ENCODE peak calls at places on chromosomes 16 and 17, in seven cellular contexts. C is thoracic aorta, G is mucosa of descending colon, D is GM12865, H is fibroblast of pulmonary artery, V is A549, E is Panc1. M is an unnamed sample.

GRCh38 chr16:10942352-10943297 is at the start of gene DEXI:
- DNase-seq in C (peak), G (peak), D (peak), H (peak), V (peak), E (peak), M (peak)

GRCh38 chr17:66724581-66725341 is 110.2 kb upstream of the CACNG5 start:
- DNase-seq in C (no peak), G (peak), D (no peak), H (peak), V (no peak), E (no peak), M (no peak)

GRCh38 chr16:58487566-58488351 is 12.2 kb upstream of the NDRG4 start:
- DNase-seq in C (no peak), G (peak), D (peak), H (peak), V (peak), E (no peak), M (peak)

GRCh38 chr16:13453325-13453724 is 466.6 kb upstream of the ERCC4 start:
- DNase-seq in C (no peak), G (no peak), D (peak), H (peak), V (no peak), E (no peak), M (no peak)

GRCh38 chr16:72109300-72109699 is 15.7 kb downstream of the DHX38 start:
- DNase-seq in C (no peak), G (no peak), D (no peak), H (no peak), V (no peak), E (no peak), M (no peak)

GRCh38 chr17:55456307-55457240 is 34.9 kb upstream of the MMD start:
- DNase-seq in C (no peak), G (no peak), D (no peak), H (no peak), V (no peak), E (no peak), M (no peak)

GRCh38 chr17:59001158-59001814 is 105.4 kb downstream of the TRIM37 start:
- DNase-seq in C (no peak), G (no peak), D (peak), H (peak), V (no peak), E (no peak), M (no peak)

GRCh38 chr17:3157218-3157617 is 29.9 kb upstream of the OR1G1 start:
- DNase-seq in C (no peak), G (no peak), D (no peak), H (no peak), V (no peak), E (no peak), M (no peak)

GRCh38 chr17:39208893-39209292 is 8.8 kb downstream of the RPL19 start:
- DNase-seq in C (no peak), G (peak), D (peak), H (no peak), V (no peak), E (no peak), M (no peak)

GRCh38 chr17:66967867-66968543 is 3.5 kb downstream of the CACNG4 start:
- DNase-seq in C (no peak), G (no peak), D (no peak), H (no peak), V (no peak), E (no peak), M (no peak)

GRCh38 chr17:33049781-33050414 is 58.3 kb downstream of the SPACA3 start:
- DNase-seq in C (no peak), G (peak), D (peak), H (peak), V (peak), E (peak), M (peak)

GRCh38 chr16:6558133-6558532 is 774.5 kb upstream of the RBFOX1 start:
- DNase-seq in C (no peak), G (no peak), D (no peak), H (no peak), V (no peak), E (no peak), M (no peak)

GRCh38 chr17:77942111-77942988 is 16.2 kb upstream of the TNRC6C start:
- DNase-seq in C (no peak), G (no peak), D (no peak), H (no peak), V (no peak), E (no peak), M (no peak)

GRCh38 chr17:58706351-58707140 is 14.1 kb downstream of the RAD51C start:
- DNase-seq in C (no peak), G (no peak), D (peak), H (no peak), V (no peak), E (no peak), M (no peak)

GRCh38 chr17:43778337-43779144 is at the start of gene DUSP3:
- DNase-seq in C (peak), G (peak), D (peak), H (peak), V (peak), E (no peak), M (peak)

GRCh38 chr17:19812407-19812806 is 55.3 kb downstream of the ULK2 start:
- DNase-seq in C (no peak), G (no peak), D (no peak), H (peak), V (no peak), E (no peak), M (no peak)

GRCh38 chr16:54928421-54929089 is 2.1 kb upstream of the IRX5 start:
- DNase-seq in C (no peak), G (peak), D (peak), H (no peak), V (peak), E (no peak), M (no peak)

GRCh38 chr17:44005865-44006580 is 1.6 kb downstream of the NAGS start:
- DNase-seq in C (no peak), G (peak), D (no peak), H (no peak), V (no peak), E (no peak), M (no peak)

GRCh38 chr16:66889622-66890021 is 9.3 kb downstream of the PDP2 start:
- DNase-seq in C (no peak), G (no peak), D (no peak), H (no peak), V (no peak), E (no peak), M (no peak)

GRCh38 chr17:75933836-75934235 is 7.0 kb downstream of the FBF1 start:
- DNase-seq in C (no peak), G (no peak), D (no peak), H (no peak), V (no peak), E (no peak), M (no peak)

GRCh38 chr16:53743149-53743566 is 39.2 kb downstream of the FTO start:
- DNase-seq in C (no peak), G (no peak), D (peak), H (peak), V (no peak), E (no peak), M (no peak)

DNA sequence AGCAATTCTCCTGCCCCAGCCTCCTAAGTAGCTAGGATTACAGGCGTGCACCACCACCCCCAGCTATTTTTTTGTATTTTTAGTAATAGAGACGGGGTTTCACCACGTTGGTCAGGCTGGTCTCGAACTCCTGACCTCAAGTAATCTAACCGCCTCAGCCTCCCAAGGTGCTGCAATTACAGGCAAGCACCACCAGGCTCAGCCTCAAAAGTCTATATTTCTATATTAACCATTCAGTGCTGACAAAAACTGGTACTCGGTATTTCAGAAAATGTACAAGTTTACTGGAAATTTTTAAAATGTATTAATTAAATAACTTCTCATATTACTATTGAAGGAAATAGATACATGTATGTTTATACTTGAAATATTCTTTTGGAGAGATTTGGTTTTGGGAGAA is 1.4 kb upstream of the HEXD start:
- DNase-seq in C (no peak), G (no peak), D (no peak), H (no peak), V (no peak), E (no peak), M (no peak)
- TF ChIP-seq CTCF in C (no peak), G (no peak), D (peak), H (peak), V (no peak), E (no peak), M (no peak)

DNA sequence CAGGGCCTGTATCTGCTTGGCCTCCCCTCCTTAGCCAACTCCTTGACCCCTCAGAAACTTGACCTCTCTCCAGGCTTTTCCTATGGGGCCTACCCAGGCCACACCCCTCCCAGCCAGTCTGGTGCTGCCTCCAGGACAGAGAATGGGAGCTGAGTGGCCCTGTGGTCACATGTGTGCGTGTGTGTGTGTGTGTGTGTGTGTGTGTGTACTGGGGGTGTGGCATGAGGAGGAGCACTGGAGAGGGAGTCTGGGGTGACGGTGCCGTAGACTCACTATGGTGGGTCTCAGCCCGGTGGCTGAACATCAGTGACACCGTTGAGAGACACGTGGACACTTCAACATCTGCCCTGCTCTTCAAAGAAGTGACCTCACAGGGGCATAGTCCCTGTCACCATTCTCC is 180.4 kb downstream of the ENGASE start:
- DNase-seq in C (no peak), G (no peak), D (no peak), H (no peak), V (no peak), E (no peak), M (no peak)
- TF ChIP-seq CTCF in C (no peak), G (no peak), D (no peak), H (no peak), V (no peak), E (no peak), M (no peak)

DNA sequence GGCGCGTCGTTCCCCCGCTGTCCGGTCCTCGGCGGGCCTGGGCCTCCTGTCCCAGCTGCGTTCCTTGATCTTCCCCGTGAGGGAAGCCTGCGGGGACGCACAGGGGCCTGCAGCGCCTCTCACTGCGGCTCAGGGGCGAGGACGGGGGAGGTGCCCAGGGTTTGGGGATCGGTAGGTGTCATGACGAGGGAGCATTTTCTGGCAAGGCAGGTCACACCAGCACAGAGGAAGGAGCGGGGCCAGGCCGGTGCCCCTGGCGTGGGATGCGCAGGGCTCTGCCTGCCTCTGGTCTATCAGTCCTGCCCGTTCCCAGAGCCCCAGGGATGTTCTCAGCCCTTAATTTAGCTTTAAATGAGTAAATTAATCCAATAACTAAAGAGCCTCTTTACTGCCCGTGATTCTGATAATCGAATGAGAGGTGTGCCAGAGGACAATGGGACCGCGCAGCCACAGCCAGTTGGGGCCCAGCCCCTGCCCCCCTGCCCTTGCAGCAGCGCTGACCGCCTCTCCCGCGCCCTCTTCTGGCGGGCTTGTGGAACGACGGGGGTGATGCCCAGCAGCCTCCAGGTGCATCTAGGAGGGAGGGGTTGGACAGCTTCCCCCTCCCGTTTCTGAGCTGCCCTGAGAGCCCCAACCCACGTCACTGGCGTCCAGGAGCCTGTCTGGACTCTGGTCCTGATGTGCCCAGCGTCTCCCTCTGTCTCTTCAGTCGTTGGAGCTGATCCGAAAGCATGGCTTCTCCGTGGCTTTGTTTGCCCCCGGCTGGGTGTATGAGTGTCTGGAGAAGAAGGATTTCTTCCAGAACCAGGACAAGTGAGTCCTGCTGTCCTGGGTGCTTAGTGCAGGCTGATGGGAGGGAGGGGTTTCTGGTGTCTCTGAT is 7.9 kb downstream of the ENGASE start:
- DNase-seq in C (no peak), G (peak), D (peak), H (peak), V (peak), E (no peak), M (no peak)
- TF ChIP-seq CTCF in C (peak), G (peak), D (peak), H (peak), V (peak), E (peak), M (peak)

DNA sequence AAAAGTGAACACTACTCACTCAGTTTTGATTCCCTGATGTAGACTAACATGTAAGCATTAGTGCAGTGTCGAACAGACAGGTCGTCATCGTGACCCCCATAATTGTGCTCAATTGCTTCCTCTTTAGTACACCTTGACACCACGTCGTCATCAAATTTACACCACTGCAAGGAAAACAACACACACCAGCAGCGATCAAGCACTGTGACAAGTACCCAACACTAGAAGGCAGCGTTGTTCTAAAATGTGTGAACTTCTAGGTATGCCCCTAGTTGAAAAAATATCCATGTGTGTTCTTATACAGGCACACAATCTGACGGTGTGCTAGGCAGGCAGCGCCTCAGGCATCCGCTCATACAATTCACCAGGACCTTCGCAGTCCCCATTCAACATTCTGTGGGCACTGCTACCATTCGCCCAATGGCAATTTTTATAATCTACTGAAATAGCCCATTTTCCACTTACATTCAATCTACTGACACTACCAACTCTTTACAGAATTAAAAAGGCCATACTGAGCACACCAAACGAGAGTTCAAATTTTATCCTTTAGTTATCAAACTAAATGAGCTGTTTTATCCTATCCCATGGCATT is 23.1 kb downstream of the LITAFD start:
- DNase-seq in C (no peak), G (no peak), D (peak), H (peak), V (peak), E (peak), M (no peak)
- TF ChIP-seq CTCF in C (no peak), G (no peak), D (peak), H (peak), V (peak), E (peak), M (no peak)

GRCh38 chr17:81961087-81961514 is at the start of gene NOTUM:
- DNase-seq in C (no peak), G (peak), D (no peak), H (peak), V (peak), E (no peak), M (no peak)
- TF ChIP-seq CTCF in C (no peak), G (no peak), D (no peak), H (no peak), V (peak), E (no peak), M (no peak)

GRCh38 chr16:27695161-27695560 is 145.2 kb downstream of the KATNIP start:
- DNase-seq in C (no peak), G (no peak), D (no peak), H (no peak), V (no peak), E (no peak), M (no peak)
- TF ChIP-seq CTCF in C (no peak), G (no peak), D (no peak), H (no peak), V (no peak), E (no peak), M (no peak)

M was measured in omental fat pad.